ENCODE peak calls at places on chromosomes 6 and 20, in eight cellular contexts. U is neural crest cell; H is CD4-positive, alpha-beta T cell; F is endothelial cell; J is astrocyte of the spinal cord; V is left ventricle myocardium inferior; M is Panc1; I is OCI-LY7. L is an unnamed sample.

GRCh38 chr6:159466934-159467333 is 226.1 kb downstream of the SOD2 start:
- DNase-seq in J (no peak), H (no peak), M (no peak), V (no peak), I (peak; percentile 38), F (no peak), U (no peak), L (no peak)

GRCh38 chr6:14922306-14922705 is 323.6 kb upstream of the JARID2 start:
- DNase-seq in J (peak; percentile 40), M (no peak), I (no peak), H (no peak), F (no peak), U (no peak), V (no peak), L (no peak)

GRCh38 chr20:33680681-33681080 is 5.5 kb downstream of the E2F1 start:
- DNase-seq in U (no peak), H (no peak), I (no peak), V (no peak), F (no peak), J (no peak), M (no peak), L (no peak)

GRCh38 chr6:16413399-16413798 is 175.0 kb downstream of the GMPR start:
- DNase-seq in M (no peak), H (no peak), V (no peak), F (no peak), J (no peak), U (no peak), I (no peak), L (no peak)

GRCh38 chr20:22389836-22390542 is 194.4 kb downstream of the FOXA2 start:
- DNase-seq in F (no peak), J (peak; percentile 43), V (no peak), M (peak; percentile 94), H (no peak), U (no peak), I (no peak), L (no peak)

GRCh38 chr20:53656653-53657288 is 63.1 kb upstream of the ZNF217 start:
- DNase-seq in I (no peak), M (no peak), U (no peak), F (no peak), V (no peak), J (peak; percentile 58), H (no peak), L (no peak)

GRCh38 chr20:37990571-37991151 is 42.6 kb downstream of the TTI1 start:
- DNase-seq in V (peak; percentile 71), J (peak; percentile 73), U (no peak), M (peak; percentile 52), H (no peak), I (peak; percentile 37), F (no peak), L (no peak)

GRCh38 chr20:41078329-41078728 is 49.7 kb downstream of the TOP1 start:
- DNase-seq in U (no peak), H (no peak), I (peak; percentile 70), F (no peak), M (no peak), V (no peak), J (peak; percentile 69), L (no peak)

GRCh38 chr20:38081575-38081974 is 48.0 kb downstream of the RPRD1B start:
- DNase-seq in I (no peak), U (no peak), J (no peak), V (no peak), H (no peak), M (no peak), F (no peak), L (no peak)

GRCh38 chr6:144148891-144149290 is 1.4 kb upstream of the STX11 start:
- DNase-seq in U (no peak), I (no peak), H (no peak), F (no peak), J (peak; percentile 10), M (no peak), V (no peak), L (no peak)

GRCh38 chr6:144149894-144150672 is at the start of gene STX11:
- DNase-seq in U (peak; percentile 41), V (peak; percentile 81), H (peak; percentile 52), F (peak; percentile 39), I (peak; percentile 28), M (peak; percentile 38), J (peak; percentile 29), L (peak; percentile 56)

GRCh38 chr6:144149558-144149893 is 791 bp upstream of the STX11 start:
- DNase-seq in I (no peak), V (no peak), J (no peak), H (no peak), F (no peak), M (no peak), U (no peak), L (no peak)

GRCh38 chr6:144151010-144151727 is 852 bp downstream of the STX11 start:
- DNase-seq in H (peak; percentile 56), U (no peak), F (peak; percentile 7), J (peak; percentile 14), V (no peak), M (peak; percentile 17), I (peak; percentile 5), L (no peak)

DNA sequence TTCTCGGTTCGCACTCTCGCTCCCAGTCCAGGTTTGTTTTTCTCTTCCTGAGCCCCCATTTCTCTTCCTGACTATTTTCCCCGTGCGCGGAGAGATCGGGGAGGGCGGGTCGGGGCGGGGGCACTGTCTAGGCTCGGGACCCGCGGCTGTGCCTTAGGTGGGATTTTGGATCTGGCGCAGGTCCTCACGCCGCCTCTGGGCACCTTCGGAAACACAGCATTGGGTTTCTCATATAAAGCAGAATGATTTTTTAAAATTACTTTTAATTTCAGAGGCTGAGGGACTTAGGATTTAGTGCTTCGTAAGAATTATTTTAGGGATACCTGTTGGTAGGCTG is 324 bp downstream of the STX11 start:
- DNase-seq in F (peak; percentile 16), M (no peak), I (peak; percentile 11), H (peak; percentile 37), J (peak; percentile 35), V (no peak), U (no peak), L (no peak)
- TF ChIP-seq CTCF in F (peak; percentile 23), M (peak; percentile 63), I (no peak), H (peak; percentile 65), J (peak; percentile 32), V (peak; percentile 52), U (peak; percentile 62), L (peak; percentile 22)

GRCh38 chr6:113971786-113972185 is 838 bp upstream of the HDAC2 start:
- DNase-seq in F (no peak), U (no peak), J (peak; percentile 17), H (no peak), V (no peak), M (no peak), I (peak; percentile 10), L (no peak)

GRCh38 chr6:113967777-113968176 is 3.2 kb downstream of the HDAC2 start:
- DNase-seq in I (no peak), H (no peak), V (no peak), U (no peak), M (no peak), F (no peak), J (no peak), L (no peak)

GRCh38 chr6:113968472-113968871 is 2.5 kb downstream of the HDAC2 start:
- DNase-seq in U (no peak), J (no peak), F (no peak), M (no peak), I (no peak), H (no peak), V (no peak), L (no peak)

GRCh38 chr6:113969888-113970807 is 800 bp downstream of the HDAC2 start:
- DNase-seq in J (peak; percentile 51), U (peak; percentile 54), F (peak; percentile 65), V (peak; percentile 60), H (peak; percentile 13), I (peak; percentile 63), M (no peak), L (peak; percentile 81)

GRCh38 chr6:113970808-113971676 is at the start of gene HDAC2:
- DNase-seq in M (peak; percentile 43), H (peak; percentile 79), V (peak; percentile 89), U (peak; percentile 82), F (peak; percentile 83), J (peak; percentile 84), I (peak; percentile 95), L (peak; percentile 92)
- TF ChIP-seq CTCF in M (no peak), H (no peak), V (no peak), U (no peak), F (no peak), J (no peak), I (peak; percentile 44), L (no peak)

DNA sequence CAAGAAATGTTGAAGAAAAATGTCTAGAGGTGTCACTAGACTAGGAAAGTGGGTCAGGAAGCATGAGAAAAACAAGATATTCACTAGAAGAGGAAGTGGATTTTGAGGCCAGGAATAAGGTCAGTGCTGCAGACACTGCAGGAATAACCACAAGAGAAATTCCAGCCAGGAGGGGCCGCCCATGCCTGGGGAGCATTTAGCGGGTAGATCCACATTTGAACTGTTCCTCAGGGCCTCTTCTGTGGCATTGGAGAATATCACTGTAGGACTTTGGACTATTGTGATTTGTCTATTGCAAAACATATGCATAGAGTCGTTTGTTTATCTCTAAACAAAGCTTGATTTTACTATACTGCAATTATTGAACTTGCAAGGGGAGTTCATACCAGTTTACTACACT is 49.6 kb upstream of the CCDC28A start:
- DNase-seq in I (no peak), U (no peak), F (peak; percentile 15), V (peak; percentile 39), H (no peak), J (peak; percentile 84), M (no peak), L (no peak)
- TF ChIP-seq CTCF in I (no peak), U (no peak), F (no peak), V (peak; percentile 21), H (no peak), J (peak; percentile 36), M (peak; percentile 15), L (no peak)

GRCh38 chr6:5674141-5674540 is 332.6 kb downstream of the NRN1 start:
- DNase-seq in F (no peak), J (no peak), H (no peak), M (no peak), V (no peak), U (no peak), I (no peak), L (no peak)

GRCh38 chr6:5671604-5672559 is 334.8 kb downstream of the NRN1 start:
- DNase-seq in J (no peak), H (no peak), M (no peak), U (no peak), F (no peak), I (peak; percentile 22), V (no peak), L (no peak)

GRCh38 chr6:5671162-5671561 is 335.6 kb downstream of the NRN1 start:
- DNase-seq in J (peak; percentile 38), U (no peak), H (no peak), V (no peak), F (no peak), M (no peak), I (no peak), L (no peak)

GRCh38 chr6:5673016-5673415 is 333.7 kb downstream of the NRN1 start:
- DNase-seq in V (no peak), J (no peak), H (no peak), M (no peak), U (no peak), I (no peak), F (no peak), L (no peak)

DNA sequence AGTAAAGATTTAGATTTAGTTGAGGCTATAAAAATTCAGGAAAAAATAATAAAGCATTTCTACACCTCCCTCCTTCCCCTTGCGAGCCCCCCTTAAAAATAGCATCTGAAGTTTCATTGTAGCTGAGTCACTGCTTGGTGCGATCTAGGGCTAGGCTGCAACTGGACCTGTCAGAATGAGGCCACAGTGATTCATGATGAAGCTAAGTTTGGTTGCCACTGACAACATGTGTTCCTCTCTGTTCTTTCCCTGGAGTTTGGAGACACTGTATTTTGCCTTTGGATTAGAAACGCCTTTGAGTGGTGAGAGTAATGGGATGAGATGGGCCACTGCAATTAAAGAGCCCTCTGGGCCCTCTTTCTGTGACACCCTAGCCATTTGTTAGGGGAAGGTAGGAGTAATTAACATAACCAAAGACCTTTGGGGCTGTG is 334.1 kb downstream of the NRN1 start:
- DNase-seq in M (no peak), F (no peak), H (no peak), J (peak; percentile 80), I (no peak), U (no peak), V (no peak), L (no peak)
- TF ChIP-seq CTCF in M (no peak), F (no peak), H (no peak), J (no peak), I (no peak), U (no peak), V (no peak), L (no peak)